ENCODE peak calls at places on chromosomes 12 and 14, in seven cellular contexts. N is pancreas, L is PC-3, K is Peyer's patch, T is adrenal gland, Z is A673, D is tibial artery. A is an unnamed sample.

GRCh38 chr12:69821441-69822204 is 3.4 kb upstream of the MYRFL start:
- DNase-seq in N (no peak), K (no peak), Z (peak; percentile 97), D (no peak), L (peak; percentile 54), T (no peak), A (no peak)

GRCh38 chr12:52254180-52254964 is 20.1 kb upstream of the KRT86 start:
- DNase-seq in N (no peak), D (peak; percentile 19), Z (no peak), K (no peak), T (no peak), L (peak; percentile 6), A (no peak)

GRCh38 chr14:72476657-72477499 is 417.0 kb downstream of the DPF3 start:
- DNase-seq in K (peak; percentile 18), D (no peak), N (no peak), L (no peak), Z (peak; percentile 80), T (no peak), A (peak; percentile 26)

GRCh38 chr14:50823763-50824636 is 7.0 kb downstream of the NIN start:
- DNase-seq in Z (no peak), L (no peak), D (no peak), K (peak; percentile 31), T (no peak), N (no peak), A (peak; percentile 34)

GRCh38 chr12:14554281-14555008 is 13.2 kb downstream of the PLBD1 start:
- DNase-seq in T (peak; percentile 63), D (peak; percentile 81), L (peak; percentile 59), K (peak; percentile 28), Z (peak; percentile 31), N (peak; percentile 91), A (no peak)

GRCh38 chr14:57865450-57866198 is at the start of gene SLC35F4:
- DNase-seq in T (peak; percentile 7), N (peak; percentile 73), D (peak; percentile 64), L (no peak), K (no peak), Z (peak; percentile 73), A (no peak)

GRCh38 chr14:77184396-77185092 is 2.9 kb downstream of the TMEM63C start:
- DNase-seq in N (no peak), D (no peak), L (peak; percentile 18), T (no peak), K (no peak), Z (no peak), A (no peak)

GRCh38 chr14:76883437-76883836 is 57.2 kb downstream of the LRRC74A start:
- DNase-seq in N (no peak), K (no peak), Z (no peak), D (no peak), T (no peak), L (no peak), A (no peak)

GRCh38 chr12:124523071-124523470 is 44.3 kb downstream of the NCOR2 start:
- DNase-seq in Z (no peak), K (no peak), T (no peak), L (no peak), D (no peak), N (peak; percentile 59), A (no peak)

GRCh38 chr12:123089631-123090353 is 61.1 kb downstream of the PITPNM2 start:
- DNase-seq in D (no peak), N (no peak), K (no peak), Z (no peak), T (peak; percentile 71), L (peak; percentile 98), A (no peak)

GRCh38 chr12:123942911-123943648 is 29.6 kb downstream of the CCDC92 start:
- DNase-seq in Z (no peak), D (no peak), T (no peak), N (no peak), K (no peak), L (no peak), A (no peak)

GRCh38 chr12:99212275-99212674 is 435.3 kb upstream of the GARIN6 start:
- DNase-seq in K (no peak), L (no peak), D (no peak), Z (no peak), N (no peak), T (no peak), A (no peak)

DNA sequence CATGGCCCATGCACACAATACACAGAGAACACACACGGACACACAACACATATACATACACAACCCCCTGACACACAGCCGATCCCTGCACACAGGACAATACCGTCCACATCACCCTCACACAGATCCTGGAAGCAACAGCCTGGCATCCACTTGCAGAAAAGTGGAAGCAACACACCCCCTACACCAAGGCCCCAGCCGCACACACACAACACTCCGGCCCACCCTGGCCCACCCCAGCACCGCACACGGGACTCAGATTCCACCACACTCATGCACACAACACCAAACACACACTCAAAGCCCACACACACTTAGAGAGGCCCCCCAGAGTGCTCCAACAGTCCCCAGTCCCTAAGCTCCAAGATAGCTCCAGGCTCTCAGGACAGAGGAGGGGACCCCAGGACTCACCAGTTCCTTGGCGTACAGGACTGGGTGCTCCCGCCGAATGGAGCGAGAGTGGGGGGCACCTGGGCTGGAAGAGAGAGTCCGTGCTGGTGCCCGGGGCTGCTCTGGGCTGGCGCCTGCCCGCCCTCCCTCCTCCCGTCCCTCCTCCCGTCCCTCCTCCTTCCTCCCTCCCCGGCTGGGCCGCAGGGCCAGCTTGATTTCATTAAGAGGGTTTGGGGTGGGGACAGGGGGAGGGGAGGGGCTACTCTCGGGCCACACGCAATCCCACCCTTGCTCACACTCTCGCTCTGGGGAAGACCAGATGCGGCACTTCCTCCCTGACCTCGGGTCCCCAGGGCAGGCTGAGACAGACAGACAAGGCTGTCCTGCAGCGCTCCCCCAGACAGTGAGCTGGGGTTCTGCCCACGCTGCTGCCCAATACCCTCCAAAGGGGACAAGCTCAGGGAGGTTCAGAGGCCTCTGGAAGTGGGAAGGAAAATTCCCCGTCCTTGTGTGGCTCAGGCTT is at the start of gene TMEM119:
- DNase-seq in Z (no peak), D (no peak), K (no peak), L (no peak), N (no peak), T (no peak), A (no peak)
- H3K4me1 ChIP-seq in Z (no peaks in the 10 kb centered on the region), D (no peaks in the 10 kb centered on the region), K (no peaks in the 10 kb centered on the region), L (no peaks in the 10 kb centered on the region), N (no peaks in the 10 kb centered on the region), T (no peaks in the 10 kb centered on the region), A (no peaks in the 10 kb centered on the region)

GRCh38 chr14:99565383-99565782 is 38.6 kb downstream of the CCDC85C start:
- DNase-seq in L (peak; percentile 30), K (no peak), N (no peak), D (no peak), Z (no peak), T (no peak), A (no peak)
- H3K4me1 ChIP-seq in L (peaks cover 68% of the 10 kb centered on the region), K (peaks cover 5% of the 10 kb centered on the region), N (peaks cover 57% of the 10 kb centered on the region), D (peaks cover 29% of the 10 kb centered on the region), Z (peaks cover 12% of the 10 kb centered on the region), T (peaks cover 65% of the 10 kb centered on the region), A (no peaks in the 10 kb centered on the region)

GRCh38 chr12:57089259-57090245 is 638 bp downstream of the NAB2 start:
- DNase-seq in N (peak; percentile 68), K (peak; percentile 81), Z (peak; percentile 77), D (peak; percentile 92), T (peak; percentile 76), L (peak; percentile 46), A (peak; percentile 62)

GRCh38 chr12:57091633-57092528 is 3.0 kb downstream of the NAB2 start:
- DNase-seq in N (no peak), Z (no peak), K (no peak), D (no peak), T (no peak), L (no peak), A (no peak)

GRCh38 chr12:57088442-57089258 is at the start of gene NAB2:
- DNase-seq in D (peak; percentile 99), T (peak; percentile 98), L (peak; percentile 92), N (peak; percentile 93), Z (peak; percentile 98), K (peak; percentile 99), A (peak; percentile 92)

GRCh38 chr12:57090924-57091632 is 2.2 kb downstream of the NAB2 start:
- DNase-seq in T (no peak), D (peak; percentile 86), K (no peak), L (no peak), N (no peak), Z (peak; percentile 58), A (no peak)

GRCh38 chr12:57090456-57090855 is 1.5 kb downstream of the NAB2 start:
- DNase-seq in D (no peak), L (no peak), T (no peak), N (no peak), Z (no peak), K (no peak), A (no peak)
- H3K4me1 ChIP-seq in D (peaks cover 55% of the 10 kb centered on the region), L (peaks cover 22% of the 10 kb centered on the region), T (peaks cover 13% of the 10 kb centered on the region), N (no peaks in the 10 kb centered on the region), Z (peaks cover 58% of the 10 kb centered on the region), K (no peaks in the 10 kb centered on the region), A (peaks cover 43% of the 10 kb centered on the region)

DNA sequence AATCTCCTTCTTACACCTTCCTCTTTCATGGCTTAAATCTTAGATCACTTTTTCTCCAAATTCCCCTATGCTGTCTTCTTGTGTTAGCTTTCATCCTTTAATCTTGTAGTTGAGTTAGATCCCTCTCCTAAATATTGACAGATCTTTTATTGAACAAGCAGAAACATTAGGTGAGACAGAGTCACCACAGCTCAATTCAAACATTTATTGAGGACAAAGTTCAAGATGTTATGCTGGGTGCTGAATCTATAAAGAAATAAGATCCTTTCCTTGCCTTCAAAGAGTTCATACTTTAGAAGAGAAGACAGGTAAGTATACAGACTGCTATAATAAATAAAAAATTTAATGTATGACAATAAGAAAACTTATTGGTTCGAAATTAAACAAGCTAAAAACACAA is 109.7 kb downstream of the TXNDC16 start:
- DNase-seq in N (no peak), L (no peak), Z (no peak), T (no peak), D (no peak), K (no peak), A (no peak)
- H3K4me1 ChIP-seq in N (no peaks in the 10 kb centered on the region), L (no peaks in the 10 kb centered on the region), Z (no peaks in the 10 kb centered on the region), T (no peaks in the 10 kb centered on the region), D (no peaks in the 10 kb centered on the region), K (no peaks in the 10 kb centered on the region), A (no peaks in the 10 kb centered on the region)

GRCh38 chr14:24145700-24146621 is at the start of gene PSME2:
- DNase-seq in D (no peak), N (no peak), K (no peak), Z (peak; percentile 33), L (no peak), T (no peak), A (no peak)
- H3K4me1 ChIP-seq in D (peaks cover 20% of the 10 kb centered on the region), N (peaks cover 8% of the 10 kb centered on the region), K (no peaks in the 10 kb centered on the region), Z (peaks cover 12% of the 10 kb centered on the region), L (peaks cover 21% of the 10 kb centered on the region), T (peaks cover 21% of the 10 kb centered on the region), A (peaks cover 57% of the 10 kb centered on the region)

GRCh38 chr14:68607081-68607851 is 185.6 kb downstream of the ZFP36L1 start:
- DNase-seq in K (no peak), L (peak; percentile 50), D (peak; percentile 69), T (no peak), Z (no peak), N (no peak), A (no peak)
- H3K4me1 ChIP-seq in K (no peaks in the 10 kb centered on the region), L (peaks cover 16% of the 10 kb centered on the region), D (peaks cover 17% of the 10 kb centered on the region), T (no peaks in the 10 kb centered on the region), Z (peaks cover 3% of the 10 kb centered on the region), N (peaks cover 8% of the 10 kb centered on the region), A (peaks cover 5% of the 10 kb centered on the region)

A was measured in CD8-positive, alpha-beta memory T cell.